ENCODE peak calls at places on chromosomes 5 and 9, in six cellular contexts. S, F, W, V, Z and G are unnamed samples.

GRCh38 chr5:156641690-156642089 is 208.4 kb upstream of the PPP1R2B start:
- DNase-seq in F (no peak), Z (no peak), V (no peak), W (no peak), S (no peak), G (no peak)

GRCh38 chr9:120109242-120109641 is 470.7 kb downstream of the CDK5RAP2 start:
- DNase-seq in Z (no peak), W (no peak), S (no peak), V (no peak), F (peak; percentile 78), G (no peak)

GRCh38 chr9:92721548-92721947 is 43.1 kb downstream of the BICD2 start:
- DNase-seq in V (no peak), Z (no peak), F (no peak), S (no peak), W (no peak), G (no peak)

GRCh38 chr9:133485531-133486260 is 6.8 kb upstream of the SLC2A6 start:
- DNase-seq in Z (no peak), S (no peak), F (no peak), V (no peak), W (no peak), G (peak; percentile 42)

GRCh38 chr9:106619211-106619610 is 243.8 kb upstream of the ZNF462 start:
- DNase-seq in S (no peak), F (no peak), V (no peak), Z (no peak), W (no peak), G (no peak)

GRCh38 chr5:174087783-174088182 is 42.3 kb downstream of the NSG2 start:
- DNase-seq in S (no peak), F (no peak), Z (no peak), V (no peak), W (no peak), G (no peak)

GRCh38 chr9:4237748-4238511 is 61.9 kb downstream of the GLIS3 start:
- DNase-seq in S (no peak), V (no peak), W (no peak), Z (no peak), F (peak; percentile 30), G (no peak)

GRCh38 chr5:172877496-172878260 is 43.6 kb downstream of the ERGIC1 start:
- DNase-seq in F (no peak), Z (no peak), V (no peak), S (no peak), W (no peak), G (no peak)

GRCh38 chr5:176732306-176732705 is 78.1 kb upstream of the UNC5A start:
- DNase-seq in V (no peak), Z (no peak), S (no peak), F (peak; percentile 1), W (no peak), G (no peak)

GRCh38 chr5:1204693-1205242 is 3.4 kb downstream of the SLC6A19 start:
- DNase-seq in W (no peak), F (peak; percentile 31), S (no peak), Z (no peak), V (no peak), G (no peak)

GRCh38 chr5:123098767-123099513 is 9.9 kb downstream of the PRDM6 start:
- DNase-seq in W (no peak), S (no peak), V (no peak), Z (no peak), F (peak; percentile 21), G (no peak)

GRCh38 chr9:14209399-14209990 is 104.4 kb downstream of the NFIB start:
- DNase-seq in S (no peak), Z (no peak), V (no peak), F (no peak), W (no peak), G (no peak)

GRCh38 chr9:134551657-134552348 is 89.8 kb upstream of the COL5A1 start:
- DNase-seq in S (no peak), W (no peak), V (no peak), Z (no peak), F (no peak), G (no peak)

GRCh38 chr5:150053231-150053626 is 33.1 kb downstream of the CSF1R start:
- DNase-seq in V (no peak), Z (no peak), S (no peak), W (no peak), F (no peak), G (peak; percentile 67)

GRCh38 chr9:131627846-131628820 is 82.8 kb downstream of the PRRT1B start:
- DNase-seq in Z (no peak), W (peak; percentile 76), V (peak; percentile 66), S (peak; percentile 28), F (no peak), G (peak; percentile 95)

GRCh38 chr5:174063092-174063756 is 17.7 kb downstream of the NSG2 start:
- DNase-seq in W (no peak), F (no peak), S (no peak), V (no peak), Z (no peak), G (no peak)

GRCh38 chr9:88258012-88258411 is 119.7 kb upstream of the SPATA31C2 start:
- DNase-seq in F (no peak), S (no peak), W (no peak), Z (no peak), V (no peak), G (no peak)

GRCh38 chr5:135213034-135213386 is 179.0 kb upstream of the PITX1 start:
- DNase-seq in W (peak; percentile 13), Z (no peak), F (no peak), S (no peak), V (no peak), G (no peak)

GRCh38 chr5:136014049-136014516 is 14.7 kb upstream of the TGFBI start:
- DNase-seq in S (no peak), V (no peak), F (no peak), Z (no peak), W (no peak), G (no peak)

GRCh38 chr9:4739587-4740372 is 1.2 kb downstream of the AK3 start:
- DNase-seq in Z (no peak), W (no peak), F (no peak), S (no peak), V (no peak), G (no peak)

GRCh38 chr9:120708526-120709224 is 5.6 kb downstream of the MEGF9 start:
- DNase-seq in S (no peak), Z (no peak), F (no peak), V (no peak), W (no peak), G (no peak)

GRCh38 chr5:114316167-114316566 is 45.7 kb upstream of the KCNN2 start:
- DNase-seq in S (no peak), Z (no peak), W (no peak), V (no peak), F (no peak), G (no peak)

GRCh38 chr5:139037732-139038131 is 160.4 kb downstream of the SIL1 start:
- DNase-seq in V (no peak), S (no peak), W (no peak), Z (no peak), F (no peak), G (no peak)

GRCh38 chr9:130421802-130422276 is 22.9 kb upstream of the ASS1 start:
- DNase-seq in Z (no peak), F (peak; percentile 47), W (no peak), S (no peak), V (no peak), G (no peak)

GRCh38 chr5:2997179-2997578 is 245.7 kb upstream of the IRX2 start:
- DNase-seq in W (no peak), Z (peak; percentile 16), S (no peak), V (no peak), F (no peak), G (no peak)

GRCh38 chr5:71778678-71779276 is 59.7 kb downstream of the CARTPT start:
- DNase-seq in F (no peak), S (no peak), V (no peak), Z (no peak), W (no peak), G (no peak)

GRCh38 chr5:126003309-126003708 is 419.9 kb upstream of the GRAMD2B start:
- DNase-seq in V (no peak), W (no peak), Z (no peak), F (no peak), S (no peak), G (no peak)

GRCh38 chr9:74036549-74037231 is 460.4 kb upstream of the RORB start:
- DNase-seq in W (no peak), Z (no peak), F (no peak), S (no peak), V (no peak), G (no peak)

GRCh38 chr5:135830384-135831275 is 3.8 kb upstream of the SLC25A48 start:
- DNase-seq in F (no peak), V (no peak), Z (no peak), S (no peak), W (peak; percentile 30), G (no peak)

GRCh38 chr9:99471033-99471432 is 249.0 kb downstream of the SEC61B start:
- DNase-seq in Z (no peak), V (no peak), S (no peak), W (no peak), F (no peak), G (no peak)

GRCh38 chr5:60810438-60811085 is 33.5 kb downstream of the ELOVL7 start:
- DNase-seq in W (no peak), F (no peak), Z (no peak), V (no peak), S (no peak), G (no peak)

GRCh38 chr5:125059255-125060050 is 313.0 kb upstream of the ZNF608 start:
- DNase-seq in F (no peak), W (no peak), Z (no peak), S (no peak), V (no peak), G (no peak)

GRCh38 chr9:4297151-4297794 is 2.6 kb downstream of the GLIS3 start:
- DNase-seq in F (peak; percentile 67), W (no peak), S (no peak), Z (peak; percentile 90), V (peak; percentile 30), G (peak; percentile 86)

GRCh38 chr9:99749641-99750040 is 72.0 kb upstream of the NR4A3 start:
- DNase-seq in S (no peak), V (no peak), W (no peak), F (no peak), Z (no peak), G (no peak)

GRCh38 chr9:35564658-35565061 is 40.4 kb upstream of the TESK1 start:
- DNase-seq in Z (no peak), W (no peak), F (no peak), V (no peak), S (no peak), G (no peak)

GRCh38 chr9:133141833-133142594 is 21.0 kb upstream of the RALGDS start:
- DNase-seq in Z (no peak), V (peak; percentile 83), W (peak; percentile 79), S (peak; percentile 48), F (no peak), G (no peak)

GRCh38 chr5:90161399-90161798 is 248.2 kb downstream of the CETN3 start:
- DNase-seq in W (no peak), F (peak; percentile 67), Z (no peak), V (no peak), S (no peak), G (no peak)

GRCh38 chr9:129394011-129394919 is 216.2 kb upstream of the IER5L start:
- DNase-seq in S (no peak), Z (no peak), F (no peak), V (no peak), W (no peak), G (no peak)

GRCh38 chr5:107917983-107918382 is 247.2 kb upstream of the EFNA5 start:
- DNase-seq in V (no peak), F (no peak), Z (no peak), W (no peak), S (no peak), G (no peak)